ENCODE peak calls at places on chromosomes 3 and 15, in six cellular contexts. One of them, this sample, is unnamed.

GRCh38 chr15:93231261-93231939 is 142.4 kb upstream of the RGMA start:
- DNase-seq in HCT116: no peak
- DNase-seq in SK-N-SH: no peak
- DNase-seq in K562: no peak
- DNase-seq in GM12878: no peak
- DNase-seq in H1: peak; percentile 30
- DNase-seq in this sample: no peak

GRCh38 chr15:81087694-81088093 is 46.4 kb upstream of the CFAP161 start:
- DNase-seq in SK-N-SH: no peak
- DNase-seq in GM12878: no peak
- DNase-seq in H1: peak; percentile 8
- DNase-seq in K562: no peak
- DNase-seq in HCT116: no peak
- DNase-seq in this sample: no peak

GRCh38 chr3:47323431-47324277 is 40.9 kb downstream of the KLHL18 start:
- DNase-seq in H1: no peak
- DNase-seq in HCT116: peak; percentile 35
- DNase-seq in SK-N-SH: no peak
- DNase-seq in K562: peak; percentile 68
- DNase-seq in GM12878: no peak
- DNase-seq in this sample: no peak

GRCh38 chr15:25797511-25798206 is 65.5 kb downstream of the ATP10A start:
- DNase-seq in K562: no peak
- DNase-seq in H1: no peak
- DNase-seq in SK-N-SH: peak; percentile 41
- DNase-seq in GM12878: no peak
- DNase-seq in HCT116: no peak
- DNase-seq in this sample: no peak

GRCh38 chr3:141231923-141232861 is 567 bp downstream of the PXYLP1 start:
- DNase-seq in HCT116: no peak
- DNase-seq in SK-N-SH: peak; percentile 67
- DNase-seq in GM12878: no peak
- DNase-seq in H1: peak; percentile 75
- DNase-seq in K562: peak; percentile 46
- DNase-seq in this sample: peak; percentile 31

GRCh38 chr3:110106805-110107204 is 769.5 kb upstream of the DPPA4 start:
- DNase-seq in K562: no peak
- DNase-seq in HCT116: no peak
- DNase-seq in SK-N-SH: no peak
- DNase-seq in H1: no peak
- DNase-seq in GM12878: no peak
- DNase-seq in this sample: no peak

GRCh38 chr15:40006003-40006402 is 33.0 kb downstream of the SRP14 start:
- DNase-seq in SK-N-SH: no peak
- DNase-seq in K562: no peak
- DNase-seq in H1: no peak
- DNase-seq in GM12878: no peak
- DNase-seq in HCT116: no peak
- DNase-seq in this sample: no peak

GRCh38 chr3:193078996-193079731 is 161.5 kb upstream of the MB21D2 start:
- DNase-seq in SK-N-SH: no peak
- DNase-seq in H1: no peak
- DNase-seq in GM12878: no peak
- DNase-seq in HCT116: no peak
- DNase-seq in K562: no peak
- DNase-seq in this sample: no peak

GRCh38 chr3:127744875-127745274 is 72.1 kb downstream of the ABTB1 start:
- DNase-seq in HCT116: no peak
- DNase-seq in H1: no peak
- DNase-seq in GM12878: no peak
- DNase-seq in K562: no peak
- DNase-seq in SK-N-SH: no peak
- DNase-seq in this sample: no peak

GRCh38 chr3:50269977-50270413 is 1.0 kb downstream of the SEMA3B start:
- DNase-seq in K562: no peak
- DNase-seq in H1: no peak
- DNase-seq in HCT116: no peak
- DNase-seq in SK-N-SH: no peak
- DNase-seq in GM12878: no peak
- DNase-seq in this sample: peak; percentile 50

GRCh38 chr15:79904256-79904655 is 7.4 kb upstream of the MTHFS start:
- DNase-seq in K562: no peak
- DNase-seq in HCT116: no peak
- DNase-seq in SK-N-SH: no peak
- DNase-seq in H1: no peak
- DNase-seq in GM12878: no peak
- DNase-seq in this sample: no peak

GRCh38 chr3:139264375-139264774 is 79.4 kb upstream of the MRPS22 start:
- DNase-seq in H1: peak; percentile 4
- DNase-seq in HCT116: no peak
- DNase-seq in GM12878: no peak
- DNase-seq in K562: no peak
- DNase-seq in SK-N-SH: no peak
- DNase-seq in this sample: no peak

DNA sequence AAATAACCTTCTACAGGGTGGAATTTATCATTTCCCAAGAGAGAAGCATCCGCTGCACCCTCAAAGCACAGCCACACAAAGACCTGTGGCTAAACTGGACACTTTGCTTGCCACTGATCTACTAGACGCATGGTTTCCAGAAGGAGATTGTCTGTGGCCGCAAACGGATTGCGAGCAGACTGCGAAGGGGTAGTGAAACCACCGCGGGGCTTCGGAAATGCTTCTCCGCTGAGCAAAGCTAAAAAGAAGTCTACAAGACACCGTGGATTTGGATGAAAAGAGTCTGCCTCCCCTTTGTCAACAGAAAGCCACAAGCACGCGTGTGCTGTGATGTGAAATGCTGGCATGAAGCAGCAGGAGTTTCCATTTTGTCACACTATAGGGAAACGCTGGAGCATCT is 63.0 kb downstream of the TMEM44 start:
- DNase-seq in K562: no peak
- DNase-seq in SK-N-SH: no peak
- DNase-seq in HCT116: no peak
- DNase-seq in GM12878: no peak
- DNase-seq in H1: no peak
- DNase-seq in this sample: no peak
- TF ChIP-seq MAX in K562: no peak
- TF ChIP-seq MAX in SK-N-SH: no peak
- TF ChIP-seq MAX in HCT116: no peak
- TF ChIP-seq MAX in GM12878: no peak
- TF ChIP-seq MAX in H1: no peak
- TF ChIP-seq MAX in this sample: no peak

GRCh38 chr15:66815322-66815721 is 113.3 kb downstream of the SMAD6 start:
- DNase-seq in HCT116: no peak
- DNase-seq in K562: no peak
- DNase-seq in H1: no peak
- DNase-seq in SK-N-SH: no peak
- DNase-seq in GM12878: no peak
- DNase-seq in this sample: no peak
- TF ChIP-seq RAD21 in HCT116: no peak
- TF ChIP-seq RAD21 in K562: no peak
- TF ChIP-seq RAD21 in H1: no peak
- TF ChIP-seq RAD21 in SK-N-SH: no peak
- TF ChIP-seq RAD21 in GM12878: no peak
- TF ChIP-seq RAD21 in this sample: no peak

DNA sequence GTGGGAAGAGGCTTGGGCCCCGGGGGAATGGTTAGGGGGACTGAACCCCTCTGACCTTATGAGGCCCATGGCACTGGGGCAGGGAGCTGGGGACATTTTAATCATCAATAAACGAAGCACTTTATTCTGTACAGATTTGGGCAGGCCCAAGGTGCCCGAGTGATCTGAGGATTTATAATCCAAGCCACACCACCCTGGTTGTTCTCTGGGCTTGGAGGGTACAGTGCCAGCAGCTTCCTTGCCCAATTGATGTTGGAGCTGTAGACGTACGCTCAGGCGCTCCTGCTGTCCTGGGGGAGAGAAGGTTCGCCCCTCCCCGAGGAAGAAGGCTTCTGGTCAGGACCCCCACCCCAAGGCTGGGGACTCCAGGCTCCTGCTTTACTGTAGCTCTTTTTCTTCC is 12.5 kb downstream of the ZBTB47 start:
- DNase-seq in GM12878: no peak
- DNase-seq in K562: no peak
- DNase-seq in H1: no peak
- DNase-seq in SK-N-SH: peak; percentile 27
- DNase-seq in HCT116: no peak
- DNase-seq in this sample: no peak
- TF ChIP-seq MAX in GM12878: no peak
- TF ChIP-seq MAX in K562: no peak
- TF ChIP-seq MAX in H1: no peak
- TF ChIP-seq MAX in SK-N-SH: no peak
- TF ChIP-seq MAX in HCT116: no peak
- TF ChIP-seq MAX in this sample: no peak

DNA sequence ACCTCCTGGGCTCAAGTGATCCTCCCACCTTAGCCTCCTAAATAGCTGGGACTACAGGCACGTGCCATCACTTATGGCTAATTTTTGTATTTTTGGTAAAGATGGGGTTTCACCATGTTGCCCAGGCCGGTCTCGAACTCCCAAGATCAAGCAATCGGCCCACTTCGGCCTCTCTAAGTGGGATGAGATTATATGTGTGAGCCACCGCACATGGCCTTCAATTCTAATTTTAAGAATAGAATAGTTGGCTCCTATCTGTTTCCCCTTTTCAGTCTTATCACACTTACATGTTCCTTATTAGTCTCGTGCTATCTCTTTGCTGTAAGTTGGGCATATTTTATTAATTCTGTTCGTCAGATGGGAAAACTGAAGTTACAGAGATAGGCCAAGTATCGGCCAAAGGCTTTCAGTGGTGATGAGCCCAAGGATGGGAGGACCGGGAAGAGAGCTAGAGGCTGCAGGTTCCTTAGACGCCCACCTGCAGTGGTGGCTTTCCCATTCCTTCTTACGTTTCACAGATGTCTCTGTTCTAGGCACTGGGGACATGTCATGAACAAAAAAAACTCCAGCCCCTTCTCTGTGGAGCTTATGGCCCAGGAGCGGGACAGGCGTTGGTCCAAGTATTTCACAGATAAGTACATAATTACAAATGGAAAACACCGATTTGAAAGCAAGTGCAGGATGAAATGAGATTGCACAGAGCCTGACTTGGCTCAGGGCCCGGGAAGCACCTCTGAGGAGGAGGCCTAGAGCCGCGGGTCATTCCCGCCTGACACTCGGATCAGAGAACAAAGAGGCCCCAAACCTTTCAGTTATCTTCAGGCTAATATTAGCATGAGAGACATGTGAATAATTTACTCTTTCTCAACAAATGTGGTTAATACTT is 91.1 kb upstream of the KLF13 start:
- DNase-seq in GM12878: no peak
- DNase-seq in HCT116: no peak
- DNase-seq in K562: no peak
- DNase-seq in SK-N-SH: peak; percentile 85
- DNase-seq in H1: no peak
- DNase-seq in this sample: peak; percentile 31
- TF ChIP-seq RAD21 in GM12878: no peak
- TF ChIP-seq RAD21 in HCT116: no peak
- TF ChIP-seq RAD21 in K562: no peak
- TF ChIP-seq RAD21 in SK-N-SH: peak; percentile 39
- TF ChIP-seq RAD21 in H1: no peak
- TF ChIP-seq RAD21 in this sample: no peak

GRCh38 chr3:44948239-44948638 is 27.7 kb downstream of the ZDHHC3 start:
- DNase-seq in GM12878: no peak
- DNase-seq in H1: no peak
- DNase-seq in SK-N-SH: no peak
- DNase-seq in K562: no peak
- DNase-seq in HCT116: no peak
- DNase-seq in this sample: no peak

GRCh38 chr3:44952689-44953088 is 23.3 kb downstream of the ZDHHC3 start:
- DNase-seq in H1: no peak
- DNase-seq in SK-N-SH: no peak
- DNase-seq in K562: no peak
- DNase-seq in HCT116: no peak
- DNase-seq in GM12878: no peak
- DNase-seq in this sample: no peak

GRCh38 chr3:44954962-44955361 is 21.0 kb downstream of the ZDHHC3 start:
- DNase-seq in K562: no peak
- DNase-seq in SK-N-SH: no peak
- DNase-seq in GM12878: no peak
- DNase-seq in HCT116: no peak
- DNase-seq in H1: no peak
- DNase-seq in this sample: no peak

GRCh38 chr3:44954289-44954688 is 21.7 kb downstream of the ZDHHC3 start:
- DNase-seq in SK-N-SH: no peak
- DNase-seq in HCT116: no peak
- DNase-seq in K562: no peak
- DNase-seq in GM12878: no peak
- DNase-seq in H1: no peak
- DNase-seq in this sample: no peak

GRCh38 chr3:44950273-44950672 is 25.7 kb downstream of the ZDHHC3 start:
- DNase-seq in K562: no peak
- DNase-seq in GM12878: no peak
- DNase-seq in H1: no peak
- DNase-seq in SK-N-SH: no peak
- DNase-seq in HCT116: no peak
- DNase-seq in this sample: no peak
- TF ChIP-seq MAX in K562: no peak
- TF ChIP-seq MAX in GM12878: no peak
- TF ChIP-seq MAX in H1: no peak
- TF ChIP-seq MAX in SK-N-SH: no peak
- TF ChIP-seq MAX in HCT116: no peak
- TF ChIP-seq MAX in this sample: no peak

GRCh38 chr15:45387379-45388007 is 9.1 kb upstream of the GATM start:
- DNase-seq in GM12878: no peak
- DNase-seq in H1: no peak
- DNase-seq in SK-N-SH: no peak
- DNase-seq in K562: no peak
- DNase-seq in HCT116: no peak
- DNase-seq in this sample: no peak
- TF ChIP-seq RAD21 in GM12878: no peak
- TF ChIP-seq RAD21 in H1: no peak
- TF ChIP-seq RAD21 in SK-N-SH: no peak
- TF ChIP-seq RAD21 in K562: no peak
- TF ChIP-seq RAD21 in HCT116: no peak
- TF ChIP-seq RAD21 in this sample: no peak

GRCh38 chr3:135239485-135239884 is 444.4 kb downstream of the EPHB1 start:
- DNase-seq in GM12878: no peak
- DNase-seq in HCT116: no peak
- DNase-seq in K562: no peak
- DNase-seq in H1: peak; percentile 24
- DNase-seq in SK-N-SH: peak; percentile 33
- DNase-seq in this sample: no peak

GRCh38 chr3:135238201-135238600 is 443.1 kb downstream of the EPHB1 start:
- DNase-seq in GM12878: no peak
- DNase-seq in K562: no peak
- DNase-seq in H1: no peak
- DNase-seq in HCT116: no peak
- DNase-seq in SK-N-SH: peak; percentile 20
- DNase-seq in this sample: no peak

GRCh38 chr3:135235541-135235940 is 440.5 kb downstream of the EPHB1 start:
- DNase-seq in SK-N-SH: no peak
- DNase-seq in HCT116: no peak
- DNase-seq in H1: no peak
- DNase-seq in K562: no peak
- DNase-seq in GM12878: no peak
- DNase-seq in this sample: no peak

GRCh38 chr3:135238866-135239434 is 443.9 kb downstream of the EPHB1 start:
- DNase-seq in H1: no peak
- DNase-seq in SK-N-SH: peak; percentile 54
- DNase-seq in GM12878: no peak
- DNase-seq in K562: no peak
- DNase-seq in HCT116: no peak
- DNase-seq in this sample: no peak

GRCh38 chr3:135237371-135237770 is 442.3 kb downstream of the EPHB1 start:
- DNase-seq in H1: peak; percentile 49
- DNase-seq in GM12878: no peak
- DNase-seq in K562: no peak
- DNase-seq in SK-N-SH: peak; percentile 7
- DNase-seq in HCT116: no peak
- DNase-seq in this sample: no peak
- TF ChIP-seq MAX in H1: no peak
- TF ChIP-seq MAX in GM12878: no peak
- TF ChIP-seq MAX in K562: no peak
- TF ChIP-seq MAX in SK-N-SH: no peak
- TF ChIP-seq MAX in HCT116: no peak
- TF ChIP-seq MAX in this sample: no peak